ENCODE peak calls at places on chromosomes 6 and 20, in four cellular contexts. One of them, this sample, is unnamed.
A peak's percentile ranks its signal among the peaks of the same experiment; 100 is the strongest.

GRCh38 chr20:61744691-61745396 is 320.8 kb downstream of the TAF4 start:
- DNase-seq in GM12878: no peak
- DNase-seq in A549: peak; percentile 30
- DNase-seq in endothelial cell of umbilical vein: no peak
- DNase-seq in this sample: peak; percentile 14

GRCh38 chr6:102085257-102085656 is 691.7 kb downstream of the GRIK2 start:
- DNase-seq in GM12878: no peak
- DNase-seq in A549: no peak
- DNase-seq in endothelial cell of umbilical vein: no peak
- DNase-seq in this sample: no peak

GRCh38 chr6:6771964-6772363 is 183.4 kb downstream of the LY86 start:
- DNase-seq in GM12878: no peak
- DNase-seq in A549: no peak
- DNase-seq in endothelial cell of umbilical vein: no peak
- DNase-seq in this sample: no peak

GRCh38 chr6:42692151-42692911 is 30.1 kb downstream of the PRPH2 start:
- DNase-seq in GM12878: no peak
- DNase-seq in A549: no peak
- DNase-seq in endothelial cell of umbilical vein: peak; percentile 60
- DNase-seq in this sample: no peak

GRCh38 chr6:593139-593906 is 63.6 kb downstream of the HUS1B start:
- DNase-seq in GM12878: peak; percentile 13
- DNase-seq in A549: peak; percentile 39
- DNase-seq in endothelial cell of umbilical vein: peak; percentile 67
- DNase-seq in this sample: peak; percentile 73

GRCh38 chr20:10780901-10781300 is 107.1 kb upstream of the JAG1 start:
- DNase-seq in GM12878: no peak
- DNase-seq in A549: no peak
- DNase-seq in endothelial cell of umbilical vein: no peak
- DNase-seq in this sample: no peak

GRCh38 chr6:4280721-4281120 is 145.3 kb upstream of the ECI2 start:
- DNase-seq in GM12878: no peak
- DNase-seq in A549: peak; percentile 68
- DNase-seq in endothelial cell of umbilical vein: peak; percentile 76
- DNase-seq in this sample: no peak

GRCh38 chr20:40279390-40279789 is 409.6 kb downstream of the MAFB start:
- DNase-seq in GM12878: no peak
- DNase-seq in A549: no peak
- DNase-seq in endothelial cell of umbilical vein: peak; percentile 59
- DNase-seq in this sample: peak; percentile 62

GRCh38 chr6:126075335-126076071 is 89.2 kb downstream of the TRMT11 start:
- DNase-seq in GM12878: no peak
- DNase-seq in A549: no peak
- DNase-seq in endothelial cell of umbilical vein: no peak
- DNase-seq in this sample: no peak

GRCh38 chr6:75430631-75431345 is 62.8 kb downstream of the FILIP1 start:
- DNase-seq in GM12878: no peak
- DNase-seq in A549: no peak
- DNase-seq in endothelial cell of umbilical vein: peak; percentile 85
- DNase-seq in this sample: no peak

GRCh38 chr6:17828149-17828548 is 121.4 kb upstream of the NUP153 start:
- DNase-seq in GM12878: no peak
- DNase-seq in A549: no peak
- DNase-seq in endothelial cell of umbilical vein: no peak
- DNase-seq in this sample: no peak

GRCh38 chr6:187252-187840 is 104.9 kb upstream of the DUSP22 start:
- DNase-seq in GM12878: no peak
- DNase-seq in A549: no peak
- DNase-seq in endothelial cell of umbilical vein: no peak
- DNase-seq in this sample: no peak

GRCh38 chr6:163249651-163250101 is 164.8 kb upstream of the QKI start:
- DNase-seq in GM12878: no peak
- DNase-seq in A549: no peak
- DNase-seq in endothelial cell of umbilical vein: no peak
- DNase-seq in this sample: peak; percentile 13

GRCh38 chr6:170093658-170094596 is 197.0 kb downstream of the DLL1 start:
- DNase-seq in GM12878: no peak
- DNase-seq in A549: no peak
- DNase-seq in endothelial cell of umbilical vein: no peak
- DNase-seq in this sample: no peak

GRCh38 chr20:36848078-36848660 is 27.8 kb upstream of the TLDC2 start:
- DNase-seq in GM12878: no peak
- DNase-seq in A549: peak; percentile 66
- DNase-seq in endothelial cell of umbilical vein: peak; percentile 46
- DNase-seq in this sample: no peak

GRCh38 chr20:32358883-32359632 is 927 bp downstream of the ASXL1 start:
- DNase-seq in GM12878: no peak
- DNase-seq in A549: peak; percentile 72
- DNase-seq in endothelial cell of umbilical vein: peak; percentile 63
- DNase-seq in this sample: peak; percentile 81

GRCh38 chr6:104050455-104050854 is 809.3 kb downstream of the HACE1 start:
- DNase-seq in GM12878: no peak
- DNase-seq in A549: no peak
- DNase-seq in endothelial cell of umbilical vein: peak; percentile 9
- DNase-seq in this sample: no peak

GRCh38 chr6:12436224-12436623 is 146.1 kb downstream of the EDN1 start:
- DNase-seq in GM12878: peak; percentile 8
- DNase-seq in A549: no peak
- DNase-seq in endothelial cell of umbilical vein: peak; percentile 46
- DNase-seq in this sample: no peak

GRCh38 chr6:72287801-72288200 is 334.1 kb upstream of the KCNQ5 start:
- DNase-seq in GM12878: no peak
- DNase-seq in A549: no peak
- DNase-seq in endothelial cell of umbilical vein: no peak
- DNase-seq in this sample: no peak

GRCh38 chr6:24916496-24916895 is 19.3 kb downstream of the RIPOR2 start:
- DNase-seq in GM12878: no peak
- DNase-seq in A549: no peak
- DNase-seq in endothelial cell of umbilical vein: no peak
- DNase-seq in this sample: no peak

GRCh38 chr20:63499333-63499969 is 568 bp upstream of the EEF1A2 start:
- DNase-seq in GM12878: no peak
- DNase-seq in A549: no peak
- DNase-seq in endothelial cell of umbilical vein: no peak
- DNase-seq in this sample: no peak

GRCh38 chr20:63500902-63501817 is 2.3 kb upstream of the EEF1A2 start:
- DNase-seq in GM12878: no peak
- DNase-seq in A549: no peak
- DNase-seq in endothelial cell of umbilical vein: no peak
- DNase-seq in this sample: no peak

GRCh38 chr20:63498950-63499332 is at the start of gene EEF1A2:
- DNase-seq in GM12878: no peak
- DNase-seq in A549: no peak
- DNase-seq in endothelial cell of umbilical vein: no peak
- DNase-seq in this sample: no peak

GRCh38 chr20:63501818-63502670 is 3.2 kb upstream of the EEF1A2 start:
- DNase-seq in GM12878: no peak
- DNase-seq in A549: no peak
- DNase-seq in endothelial cell of umbilical vein: no peak
- DNase-seq in this sample: no peak

DNA sequence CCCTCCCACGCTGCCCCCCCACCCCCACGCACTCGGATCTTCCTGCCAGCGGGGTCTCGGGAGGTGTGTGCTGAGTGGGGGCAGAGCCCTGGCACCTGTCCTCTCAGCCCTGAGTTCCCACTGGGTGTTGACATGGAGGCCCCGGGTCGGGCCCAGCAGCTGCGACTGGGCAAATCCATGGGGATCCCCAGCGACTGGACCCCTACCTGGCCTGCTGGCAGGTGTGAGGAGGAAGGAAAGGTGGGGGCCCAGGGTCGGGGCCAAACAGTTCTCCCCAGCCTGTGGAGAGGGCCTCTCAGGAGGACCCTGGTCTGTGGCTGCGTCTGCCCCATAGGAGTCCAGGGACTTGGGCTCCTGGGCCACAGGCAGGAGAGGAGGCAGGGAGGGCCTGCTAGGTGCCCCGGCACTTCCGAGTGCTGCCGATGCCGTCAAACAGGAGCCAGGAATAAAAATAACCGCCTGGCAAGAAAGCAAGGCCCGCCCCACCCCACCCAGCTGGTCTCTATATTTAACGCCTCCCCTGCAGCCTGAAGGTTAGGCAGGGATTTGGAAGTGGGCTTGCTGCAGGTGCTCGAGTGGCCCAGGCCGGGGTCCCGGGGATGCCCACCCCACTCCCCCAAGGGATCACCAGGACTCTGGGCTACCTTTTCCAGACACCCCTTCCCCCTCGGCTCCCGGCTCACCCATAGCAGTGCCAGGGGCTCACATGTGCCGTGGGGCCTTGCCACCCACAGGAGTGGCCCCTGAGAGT is 1.4 kb upstream of the EEF1A2 start:
- DNase-seq in GM12878: no peak
- DNase-seq in A549: no peak
- DNase-seq in endothelial cell of umbilical vein: no peak
- DNase-seq in this sample: no peak
- TF ChIP-seq POLR2A in GM12878: no peak
- TF ChIP-seq POLR2A in A549: no peak
- TF ChIP-seq POLR2A in endothelial cell of umbilical vein: no peak
- TF ChIP-seq POLR2A in this sample: no peak

GRCh38 chr20:19968488-19969073 is 48.6 kb upstream of the NAA20 start:
- DNase-seq in GM12878: no peak
- DNase-seq in A549: no peak
- DNase-seq in endothelial cell of umbilical vein: no peak
- DNase-seq in this sample: no peak
- TF ChIP-seq MYC in GM12878: no peak
- TF ChIP-seq MYC in A549: no peak
- TF ChIP-seq MYC in endothelial cell of umbilical vein: no peak
- TF ChIP-seq MYC in this sample: no peak

GRCh38 chr6:131981624-131981978 is 30.4 kb upstream of the CCN2 start:
- DNase-seq in GM12878: no peak
- DNase-seq in A549: no peak
- DNase-seq in endothelial cell of umbilical vein: no peak
- DNase-seq in this sample: no peak

GRCh38 chr6:131979515-131980337 is 28.6 kb upstream of the CCN2 start:
- DNase-seq in GM12878: no peak
- DNase-seq in A549: no peak
- DNase-seq in endothelial cell of umbilical vein: peak; percentile 95
- DNase-seq in this sample: no peak

GRCh38 chr6:131980338-131980790 is 29.2 kb upstream of the CCN2 start:
- DNase-seq in GM12878: no peak
- DNase-seq in A549: no peak
- DNase-seq in endothelial cell of umbilical vein: no peak
- DNase-seq in this sample: no peak

GRCh38 chr6:131982740-131983259 is 31.6 kb upstream of the CCN2 start:
- DNase-seq in GM12878: no peak
- DNase-seq in A549: no peak
- DNase-seq in endothelial cell of umbilical vein: peak; percentile 46
- DNase-seq in this sample: no peak

DNA sequence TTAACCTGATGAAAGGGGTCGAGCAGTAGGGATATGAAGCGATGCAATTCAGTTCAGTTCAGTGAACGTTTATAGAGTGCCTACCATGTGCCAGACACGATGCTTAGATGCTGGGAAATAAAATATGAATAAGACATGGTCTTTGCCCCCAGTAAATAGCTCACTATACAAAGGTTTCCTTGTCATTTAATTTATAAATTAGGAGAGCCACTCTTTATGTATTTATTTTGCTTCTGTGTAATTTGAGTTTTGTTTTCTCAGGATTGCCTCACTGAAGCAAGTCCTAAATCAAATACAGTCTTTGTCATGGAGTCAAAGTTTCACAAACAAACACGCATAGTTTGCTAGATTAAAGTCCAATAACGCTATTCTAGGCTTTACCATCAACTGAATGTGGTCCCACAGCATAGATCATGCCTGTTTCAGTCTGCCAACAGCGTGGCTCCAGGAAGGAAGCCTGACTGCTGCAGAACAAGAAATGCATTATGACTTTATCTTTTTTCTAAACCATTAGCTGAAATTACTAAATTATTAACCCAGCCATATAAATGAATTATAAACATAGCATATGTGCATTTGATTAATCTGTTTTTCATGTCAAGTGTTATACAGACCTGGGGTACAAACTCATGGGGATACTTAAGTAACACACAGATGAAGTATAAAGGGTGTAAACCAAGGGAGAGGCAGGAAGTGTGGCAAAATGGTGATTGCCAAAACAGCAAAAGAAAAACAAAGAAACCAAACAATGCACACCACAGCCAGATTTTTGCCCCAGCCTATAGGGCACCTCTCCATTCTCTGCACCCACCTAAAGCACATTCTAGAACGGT is 29.8 kb upstream of the CCN2 start:
- DNase-seq in GM12878: no peak
- DNase-seq in A549: peak; percentile 59
- DNase-seq in endothelial cell of umbilical vein: peak; percentile 76
- DNase-seq in this sample: no peak
- TF ChIP-seq POLR2A in GM12878: no peak
- TF ChIP-seq POLR2A in A549: no peak
- TF ChIP-seq POLR2A in endothelial cell of umbilical vein: no peak
- TF ChIP-seq POLR2A in this sample: no peak

GRCh38 chr20:24831232-24831631 is 117.8 kb upstream of the CST7 start:
- DNase-seq in GM12878: no peak
- DNase-seq in A549: no peak
- DNase-seq in endothelial cell of umbilical vein: no peak
- DNase-seq in this sample: no peak

GRCh38 chr20:24828992-24829648 is 119.9 kb upstream of the CST7 start:
- DNase-seq in GM12878: no peak
- DNase-seq in A549: no peak
- DNase-seq in endothelial cell of umbilical vein: no peak
- DNase-seq in this sample: no peak

GRCh38 chr20:24832518-24832917 is 116.6 kb upstream of the CST7 start:
- DNase-seq in GM12878: no peak
- DNase-seq in A549: no peak
- DNase-seq in endothelial cell of umbilical vein: no peak
- DNase-seq in this sample: no peak

GRCh38 chr20:24829649-24830370 is 119.3 kb upstream of the CST7 start:
- DNase-seq in GM12878: no peak
- DNase-seq in A549: no peak
- DNase-seq in endothelial cell of umbilical vein: no peak
- DNase-seq in this sample: no peak

GRCh38 chr20:24830649-24831048 is 118.4 kb upstream of the CST7 start:
- DNase-seq in GM12878: no peak
- DNase-seq in A549: no peak
- DNase-seq in endothelial cell of umbilical vein: no peak
- DNase-seq in this sample: no peak
- TF ChIP-seq MYC in GM12878: no peak
- TF ChIP-seq MYC in A549: no peak
- TF ChIP-seq MYC in endothelial cell of umbilical vein: no peak
- TF ChIP-seq MYC in this sample: no peak

GRCh38 chr6:8102122-8102958 is at the start of gene EEF1E1:
- DNase-seq in GM12878: peak; percentile 77
- DNase-seq in A549: peak; percentile 94
- DNase-seq in endothelial cell of umbilical vein: peak; percentile 96
- DNase-seq in this sample: peak; percentile 97
- TF ChIP-seq POLR2A in GM12878: peak; percentile 86
- TF ChIP-seq POLR2A in A549: peak; percentile 60
- TF ChIP-seq POLR2A in endothelial cell of umbilical vein: peak; percentile 81
- TF ChIP-seq POLR2A in this sample: peak; percentile 67